ENCODE peak calls at places on chromosomes 4 and X, in four cellular contexts. One of them, this sample, is unnamed.

GRCh38 chrX:50579955-50580354 is 109.3 kb upstream of the DGKK start:
- DNase-seq in tibial artery: no peak
- DNase-seq in astrocyte of the spinal cord: peak; percentile 55
- DNase-seq in ovary: no peak
- DNase-seq in this sample: peak; percentile 16

GRCh38 chr4:33924239-33924638 is 2320.1 kb downstream of the ARAP2 start:
- DNase-seq in tibial artery: no peak
- DNase-seq in ovary: no peak
- DNase-seq in astrocyte of the spinal cord: peak; percentile 74
- DNase-seq in this sample: no peak

GRCh38 chr4:118888666-118889312 is at the start of gene SYNPO2:
- DNase-seq in tibial artery: peak; percentile 93
- DNase-seq in ovary: peak; percentile 91
- DNase-seq in astrocyte of the spinal cord: peak; percentile 90
- DNase-seq in this sample: peak; percentile 94

GRCh38 chr4:30840571-30840970 is 120.4 kb downstream of the PCDH7 start:
- DNase-seq in astrocyte of the spinal cord: peak; percentile 70
- DNase-seq in ovary: no peak
- DNase-seq in tibial artery: no peak
- DNase-seq in this sample: no peak

GRCh38 chr4:68861057-68861456 is 45.3 kb downstream of the UGT2B10 start:
- DNase-seq in ovary: no peak
- DNase-seq in tibial artery: no peak
- DNase-seq in astrocyte of the spinal cord: no peak
- DNase-seq in this sample: no peak

GRCh38 chr4:129822708-129823504 is 727.0 kb downstream of the C4orf33 start:
- DNase-seq in ovary: no peak
- DNase-seq in astrocyte of the spinal cord: peak; percentile 9
- DNase-seq in tibial artery: no peak
- DNase-seq in this sample: no peak

GRCh38 chr4:156419080-156419638 is 465.5 kb upstream of the CTSO start:
- DNase-seq in astrocyte of the spinal cord: no peak
- DNase-seq in tibial artery: no peak
- DNase-seq in ovary: no peak
- DNase-seq in this sample: no peak

GRCh38 chrX:41238543-41238942 is 95.4 kb upstream of the DDX3X start:
- DNase-seq in astrocyte of the spinal cord: peak; percentile 55
- DNase-seq in ovary: no peak
- DNase-seq in tibial artery: no peak
- DNase-seq in this sample: no peak

GRCh38 chrX:1341531-1342179 is 5.1 kb downstream of the IL3RA start:
- DNase-seq in astrocyte of the spinal cord: no peak
- DNase-seq in tibial artery: no peak
- DNase-seq in ovary: no peak
- DNase-seq in this sample: no peak

GRCh38 chr4:101393256-101393655 is 45.9 kb upstream of the PPP3CA start:
- DNase-seq in ovary: no peak
- DNase-seq in astrocyte of the spinal cord: peak; percentile 72
- DNase-seq in tibial artery: no peak
- DNase-seq in this sample: no peak

GRCh38 chrX:40931921-40932320 is 153.3 kb upstream of the USP9X start:
- DNase-seq in astrocyte of the spinal cord: no peak
- DNase-seq in tibial artery: peak; percentile 69
- DNase-seq in ovary: no peak
- DNase-seq in this sample: no peak

GRCh38 chr4:55398461-55398860 is 2.7 kb downstream of the TMEM165 start:
- DNase-seq in ovary: no peak
- DNase-seq in tibial artery: no peak
- DNase-seq in astrocyte of the spinal cord: no peak
- DNase-seq in this sample: no peak

GRCh38 chrX:152907084-152907651 is 9.3 kb downstream of the ZNF185 start:
- DNase-seq in tibial artery: no peak
- DNase-seq in astrocyte of the spinal cord: peak; percentile 79
- DNase-seq in ovary: no peak
- DNase-seq in this sample: no peak

GRCh38 chr4:76272091-76272490 is 20.6 kb downstream of the FAM47E start:
- DNase-seq in tibial artery: no peak
- DNase-seq in astrocyte of the spinal cord: no peak
- DNase-seq in ovary: no peak
- DNase-seq in this sample: no peak

GRCh38 chr4:99131378-99131777 is 12.7 kb downstream of the ADH4 start:
- DNase-seq in tibial artery: no peak
- DNase-seq in ovary: no peak
- DNase-seq in astrocyte of the spinal cord: no peak
- DNase-seq in this sample: no peak

GRCh38 chr4:40990899-40991265 is 223.5 kb downstream of the APBB2 start:
- DNase-seq in tibial artery: no peak
- DNase-seq in astrocyte of the spinal cord: no peak
- DNase-seq in ovary: no peak
- DNase-seq in this sample: no peak

GRCh38 chr4:138334346-138335016 is 92.3 kb upstream of the SLC7A11 start:
- DNase-seq in tibial artery: no peak
- DNase-seq in astrocyte of the spinal cord: no peak
- DNase-seq in ovary: no peak
- DNase-seq in this sample: no peak

GRCh38 chr4:49036528-49036927 is 50.5 kb downstream of the CWH43 start:
- DNase-seq in ovary: no peak
- DNase-seq in astrocyte of the spinal cord: no peak
- DNase-seq in tibial artery: no peak
- DNase-seq in this sample: no peak

DNA sequence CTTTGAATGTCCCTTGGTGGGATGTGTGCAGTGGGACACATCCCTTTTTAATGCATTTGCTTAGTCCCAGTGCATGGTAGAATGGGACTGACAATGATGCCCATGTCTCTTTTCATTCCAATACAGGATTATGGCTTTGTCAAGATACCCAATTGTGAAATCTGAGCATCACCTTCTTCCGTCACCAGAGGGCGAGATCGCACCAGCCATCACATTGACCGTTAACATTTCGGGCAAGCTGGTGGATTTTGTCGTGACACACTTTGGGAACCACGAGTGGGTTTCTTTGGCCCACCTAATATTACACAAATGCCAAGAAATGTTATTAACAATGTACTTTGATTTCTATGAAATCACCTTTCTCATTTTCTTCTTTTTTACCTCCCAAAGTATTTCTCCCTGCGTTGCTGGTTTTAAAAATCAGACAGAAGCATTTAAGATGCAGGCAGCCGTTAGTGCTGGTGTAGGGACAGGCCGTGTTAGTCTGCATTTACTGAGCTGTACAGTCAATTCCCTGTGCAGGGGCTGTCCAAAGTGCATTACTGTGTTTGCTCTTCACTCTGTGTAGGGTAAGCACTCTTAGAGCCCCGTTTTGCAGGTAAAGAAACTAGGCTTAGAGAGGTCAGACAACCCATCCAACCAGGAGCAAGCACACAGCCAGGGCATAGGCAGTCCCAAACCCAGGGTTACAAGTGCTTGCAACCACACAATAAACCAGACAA is 46.5 kb downstream of the CWH43 start:
- DNase-seq in astrocyte of the spinal cord: peak; percentile 9
- DNase-seq in tibial artery: no peak
- DNase-seq in ovary: no peak
- DNase-seq in this sample: no peak
- TF ChIP-seq CTCF in astrocyte of the spinal cord: peak; percentile 51
- TF ChIP-seq CTCF in tibial artery: no peak
- TF ChIP-seq CTCF in ovary: no peak
- TF ChIP-seq CTCF in this sample: no peak

DNA sequence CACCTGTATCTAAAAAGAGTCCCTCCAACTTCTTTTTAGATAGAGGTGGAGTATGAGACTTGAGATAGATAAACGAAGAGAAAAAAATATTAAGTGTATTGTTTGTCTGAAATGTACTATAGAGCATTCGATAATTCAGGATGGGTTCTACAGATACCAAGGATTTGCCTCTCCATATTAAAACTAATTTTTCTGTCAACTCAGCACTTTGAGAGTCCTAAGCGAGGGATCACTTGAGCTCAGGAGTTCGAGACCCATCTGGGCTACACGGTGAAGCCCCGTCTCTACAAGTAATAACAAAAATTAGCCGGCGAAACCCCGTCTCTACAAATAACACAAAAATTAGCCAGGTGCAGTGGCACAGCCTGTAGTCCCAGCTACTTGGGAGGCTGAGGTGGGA is 1.5 kb downstream of the DNAAF6 start:
- DNase-seq in ovary: no peak
- DNase-seq in tibial artery: no peak
- DNase-seq in astrocyte of the spinal cord: no peak
- DNase-seq in this sample: no peak
- H3K4me3 ChIP-seq in ovary: no peak overlapping the region
- H3K4me3 ChIP-seq in tibial artery: no peak overlapping the region
- H3K4me3 ChIP-seq in astrocyte of the spinal cord: no peak overlapping the region
- H3K4me3 ChIP-seq in this sample: no peak overlapping the region

DNA sequence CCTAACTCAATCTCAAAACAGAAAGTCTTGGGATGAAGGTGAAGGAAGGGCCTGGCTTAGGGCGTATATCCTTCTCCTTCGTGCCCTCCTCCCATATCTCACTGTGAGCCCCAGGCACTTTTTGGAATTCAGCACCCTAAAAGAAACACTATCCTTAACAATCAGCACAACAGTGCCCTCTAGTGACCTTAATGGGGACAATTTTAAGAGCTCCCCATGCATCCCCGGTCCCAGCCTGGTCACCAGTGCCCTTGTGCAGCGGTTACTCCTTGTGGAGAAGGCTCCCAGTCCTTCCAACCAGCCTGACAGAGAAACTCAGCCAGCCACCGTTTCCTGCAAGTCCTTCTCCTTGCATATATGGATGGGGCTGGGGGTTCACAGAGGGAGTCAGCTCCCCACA is 4.2 kb downstream of the PAK3 start:
- DNase-seq in astrocyte of the spinal cord: peak; percentile 35
- DNase-seq in tibial artery: no peak
- DNase-seq in ovary: no peak
- DNase-seq in this sample: peak; percentile 88
- TF ChIP-seq CTCF in astrocyte of the spinal cord: peak; percentile 48
- TF ChIP-seq CTCF in tibial artery: peak; percentile 24
- TF ChIP-seq CTCF in ovary: peak; percentile 13
- TF ChIP-seq CTCF in this sample: no peak

GRCh38 chr4:10017037-10017893 is 4.0 kb downstream of the SLC2A9 start:
- DNase-seq in tibial artery: no peak
- DNase-seq in ovary: no peak
- DNase-seq in astrocyte of the spinal cord: no peak
- DNase-seq in this sample: no peak

GRCh38 chr4:10020871-10021676 is at the start of gene SLC2A9:
- DNase-seq in astrocyte of the spinal cord: no peak
- DNase-seq in ovary: no peak
- DNase-seq in tibial artery: no peak
- DNase-seq in this sample: peak; percentile 89

GRCh38 chr4:10020106-10020505 is 1.2 kb downstream of the SLC2A9 start:
- DNase-seq in astrocyte of the spinal cord: no peak
- DNase-seq in tibial artery: no peak
- DNase-seq in ovary: no peak
- DNase-seq in this sample: no peak

GRCh38 chr4:10018818-10019438 is 2.4 kb downstream of the SLC2A9 start:
- DNase-seq in tibial artery: peak; percentile 99
- DNase-seq in ovary: peak; percentile 99
- DNase-seq in astrocyte of the spinal cord: peak; percentile 94
- DNase-seq in this sample: peak; percentile 93

DNA sequence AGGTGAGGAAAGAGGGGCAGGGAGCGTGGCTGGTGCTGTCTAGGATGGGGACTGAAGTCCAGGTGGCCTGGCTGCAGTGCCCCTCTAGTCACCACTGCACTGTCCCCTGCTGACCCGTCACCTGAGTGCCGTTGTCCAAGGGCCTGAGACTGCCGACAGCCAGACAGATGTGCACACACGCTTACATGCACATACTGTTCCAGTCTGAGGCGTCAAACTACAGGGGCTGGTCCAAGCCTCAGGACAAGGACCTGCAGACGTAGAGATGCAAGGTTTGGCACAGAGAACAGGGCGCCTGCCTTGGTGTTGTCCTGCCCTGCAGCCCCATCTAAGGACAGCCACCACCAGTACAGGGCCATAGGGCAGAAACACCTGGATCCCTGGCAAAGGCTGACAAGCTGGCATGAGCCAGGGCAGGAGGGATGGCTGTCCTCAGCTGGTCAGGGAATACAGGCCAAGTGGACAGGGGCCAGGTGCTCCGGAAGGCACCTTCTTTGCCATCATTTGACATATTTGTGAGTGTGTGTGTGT is 1.7 kb downstream of the SLC2A9 start:
- DNase-seq in ovary: peak; percentile 55
- DNase-seq in tibial artery: no peak
- DNase-seq in astrocyte of the spinal cord: no peak
- DNase-seq in this sample: peak; percentile 79
- H3K4me3 ChIP-seq in ovary: peak overlapping the region; percentile 44
- H3K4me3 ChIP-seq in tibial artery: peak overlapping the region; percentile 58
- H3K4me3 ChIP-seq in astrocyte of the spinal cord: no peak overlapping the region
- H3K4me3 ChIP-seq in this sample: no peak overlapping the region

GRCh38 chr4:150593996-150594395 is 12.0 kb downstream of the MAB21L2 start:
- DNase-seq in ovary: no peak
- DNase-seq in tibial artery: no peak
- DNase-seq in astrocyte of the spinal cord: no peak
- DNase-seq in this sample: no peak
- TF ChIP-seq CTCF in ovary: no peak
- TF ChIP-seq CTCF in tibial artery: no peak
- TF ChIP-seq CTCF in astrocyte of the spinal cord: peak; percentile 21
- TF ChIP-seq CTCF in this sample: no peak

GRCh38 chr4:168631241-168632151 is 134.6 kb downstream of the PALLD start:
- DNase-seq in ovary: peak; percentile 74
- DNase-seq in astrocyte of the spinal cord: peak; percentile 90
- DNase-seq in tibial artery: peak; percentile 77
- DNase-seq in this sample: no peak

GRCh38 chr4:168629561-168629960 is 132.7 kb downstream of the PALLD start:
- DNase-seq in ovary: no peak
- DNase-seq in tibial artery: no peak
- DNase-seq in astrocyte of the spinal cord: no peak
- DNase-seq in this sample: peak; percentile 63

GRCh38 chr4:168632246-168632832 is 135.5 kb downstream of the PALLD start:
- DNase-seq in tibial artery: no peak
- DNase-seq in astrocyte of the spinal cord: no peak
- DNase-seq in ovary: no peak
- DNase-seq in this sample: no peak

GRCh38 chr4:168628251-168628650 is 131.4 kb downstream of the PALLD start:
- DNase-seq in tibial artery: no peak
- DNase-seq in astrocyte of the spinal cord: no peak
- DNase-seq in ovary: no peak
- DNase-seq in this sample: no peak

GRCh38 chr4:168630445-168631187 is 133.8 kb downstream of the PALLD start:
- DNase-seq in tibial artery: no peak
- DNase-seq in ovary: no peak
- DNase-seq in astrocyte of the spinal cord: peak; percentile 95
- DNase-seq in this sample: no peak
- H3K4me3 ChIP-seq in tibial artery: peak overlapping the region; percentile 76
- H3K4me3 ChIP-seq in ovary: peak overlapping the region; percentile 63
- H3K4me3 ChIP-seq in astrocyte of the spinal cord: peak overlapping the region; percentile 85
- H3K4me3 ChIP-seq in this sample: no peak overlapping the region

DNA sequence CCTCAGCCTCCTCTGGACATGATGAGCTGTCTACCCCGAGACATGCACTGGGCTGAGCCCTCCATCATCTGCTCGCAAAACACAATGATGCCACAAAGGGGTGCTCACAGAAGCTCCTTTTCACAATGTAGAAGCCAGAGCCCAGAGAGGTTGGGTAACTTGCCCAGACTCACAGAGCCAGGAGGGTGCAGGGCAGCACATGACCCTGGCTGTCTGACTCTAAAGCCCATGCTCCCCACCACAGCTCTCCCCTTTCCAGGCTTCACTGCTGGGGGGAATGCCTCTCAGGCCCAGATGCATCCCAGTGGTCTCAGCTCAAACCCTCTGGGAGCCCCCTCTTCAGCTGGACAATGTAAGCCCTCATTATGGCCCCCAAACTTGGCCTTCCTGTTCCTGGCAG is 98.4 kb upstream of the AFAP1 start:
- DNase-seq in astrocyte of the spinal cord: no peak
- DNase-seq in tibial artery: no peak
- DNase-seq in ovary: no peak
- DNase-seq in this sample: no peak
- TF ChIP-seq CTCF in astrocyte of the spinal cord: no peak
- TF ChIP-seq CTCF in tibial artery: no peak
- TF ChIP-seq CTCF in ovary: no peak
- TF ChIP-seq CTCF in this sample: no peak

GRCh38 chrX:119759333-119759766 is 962 bp downstream of the SOWAHD start:
- DNase-seq in astrocyte of the spinal cord: no peak
- DNase-seq in ovary: no peak
- DNase-seq in tibial artery: no peak
- DNase-seq in this sample: no peak
- H3K4me3 ChIP-seq in astrocyte of the spinal cord: no peak overlapping the region
- H3K4me3 ChIP-seq in ovary: no peak overlapping the region
- H3K4me3 ChIP-seq in tibial artery: peak overlapping the region; percentile 56
- H3K4me3 ChIP-seq in this sample: no peak overlapping the region

This sample was measured in lower leg skin.